ENCODE peak calls at places on chromosomes 13 and 19, in eight cellular contexts. C is stomach; J is Peyer's patch; B is breast epithelium; K is CD8-positive, alpha-beta T cell; U is foreskin fibroblast; G is thoracic aorta; V is epithelial cell of esophagus. T is an unnamed sample.

GRCh38 chr19:17091758-17092333 is 16.3 kb downstream of the MYO9B start:
- DNase-seq in J (peak), B (no peak), C (peak), V (no peak), G (no peak), K (no peak), U (no peak), T (no peak)

GRCh38 chr19:45171211-45171623 is 6.8 kb downstream of the TRAPPC6A start:
- DNase-seq in K (no peak), J (no peak), V (peak), G (no peak), C (no peak), U (no peak), B (no peak), T (no peak)

GRCh38 chr13:61765181-61765742 is 349.6 kb upstream of the PCDH20 start:
- DNase-seq in B (no peak), J (no peak), V (no peak), G (no peak), U (no peak), C (no peak), K (no peak), T (no peak)

GRCh38 chr19:1907563-1908363 is 2.6 kb downstream of the ADAT3 start:
- DNase-seq in U (no peak), B (no peak), K (no peak), G (no peak), J (peak), C (peak), V (peak), T (no peak)

GRCh38 chr13:94435604-94436226 is 43.8 kb downstream of the DCT start:
- DNase-seq in J (no peak), C (no peak), G (no peak), V (peak), K (no peak), B (no peak), U (peak), T (no peak)

GRCh38 chr19:6521718-6522646 is 8.8 kb upstream of the TNFSF9 start:
- DNase-seq in J (peak), C (peak), G (no peak), K (peak), V (no peak), B (no peak), U (no peak), T (no peak)

GRCh38 chr19:9883764-9884163 is 48.6 kb downstream of the PIN1 start:
- DNase-seq in B (no peak), V (no peak), G (no peak), J (no peak), U (no peak), C (no peak), K (no peak), T (no peak)

GRCh38 chr13:49240017-49240416 is 7.7 kb upstream of the CDADC1 start:
- DNase-seq in B (no peak), K (no peak), V (peak), U (peak), J (peak), C (no peak), G (no peak), T (no peak)

GRCh38 chr13:31765441-31765840 is 26.1 kb downstream of the RXFP2 start:
- DNase-seq in U (peak), G (no peak), J (no peak), B (no peak), V (no peak), C (no peak), K (no peak), T (no peak)

GRCh38 chr13:100734194-100734720 is 59.7 kb upstream of the TMTC4 start:
- DNase-seq in C (no peak), J (no peak), K (no peak), V (no peak), B (no peak), U (no peak), G (no peak), T (no peak)

GRCh38 chr19:35513975-35514809 is 743 bp upstream of the DMKN start:
- DNase-seq in V (peak), K (no peak), G (no peak), B (no peak), C (no peak), J (no peak), U (peak), T (no peak)

GRCh38 chr13:20489185-20489820 is 36.4 kb downstream of the CRYL1 start:
- DNase-seq in K (no peak), V (peak), G (no peak), U (no peak), B (no peak), C (peak), J (peak), T (no peak)

GRCh38 chr13:99464441-99464949 is 36.8 kb upstream of the TM9SF2 start:
- DNase-seq in V (no peak), U (peak), C (no peak), K (peak), J (no peak), B (no peak), G (no peak), T (no peak)

GRCh38 chr19:53431399-53432087 is at the start of gene ZNF761:
- DNase-seq in C (peak), B (peak), K (peak), G (peak), V (peak), U (peak), J (peak), T (peak)
- TF ChIP-seq CTCF in C (no peak), B (peak), K (peak), G (peak), V (peak), U (peak), J (peak), T (peak)

GRCh38 chr13:87680298-87680697 is 9.1 kb downstream of the SLITRK5 start:
- DNase-seq in U (no peak), B (no peak), J (no peak), K (no peak), C (no peak), G (no peak), V (peak), T (no peak)
- TF ChIP-seq CTCF in U (no peak), B (no peak), J (no peak), K (no peak), C (no peak), G (no peak), V (peak), T (no peak)

GRCh38 chr13:28659611-28659970 is 661 bp downstream of the POMP start:
- DNase-seq in V (peak), J (no peak), C (no peak), B (no peak), G (no peak), U (peak), K (no peak), T (no peak)
- TF ChIP-seq CTCF in V (peak), J (no peak), C (no peak), B (no peak), G (no peak), U (no peak), K (no peak), T (no peak)

DNA sequence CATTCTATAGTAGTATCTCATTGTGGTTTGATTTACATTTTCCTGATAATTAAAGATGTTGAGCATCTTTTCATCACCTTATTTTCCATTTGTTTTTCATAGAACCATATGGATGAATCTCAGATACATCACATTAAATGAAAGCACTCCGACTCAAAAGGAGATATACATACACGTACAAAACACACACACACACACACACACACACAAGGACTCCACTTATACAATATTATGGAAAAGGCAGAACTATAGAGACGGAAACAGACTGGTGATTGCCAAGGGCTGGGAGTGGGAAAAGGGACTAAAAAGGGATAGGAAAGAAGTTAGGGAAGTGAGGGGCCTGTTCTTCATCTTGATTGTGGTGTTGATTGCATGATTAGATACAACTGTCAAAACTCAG is 24.3 kb downstream of the ZNF585A start:
- DNase-seq in K (no peak), C (no peak), V (no peak), U (no peak), B (no peak), G (no peak), J (no peak), T (no peak)
- TF ChIP-seq CTCF in K (no peak), C (no peak), V (no peak), U (no peak), B (no peak), G (no peak), J (no peak), T (no peak)

DNA sequence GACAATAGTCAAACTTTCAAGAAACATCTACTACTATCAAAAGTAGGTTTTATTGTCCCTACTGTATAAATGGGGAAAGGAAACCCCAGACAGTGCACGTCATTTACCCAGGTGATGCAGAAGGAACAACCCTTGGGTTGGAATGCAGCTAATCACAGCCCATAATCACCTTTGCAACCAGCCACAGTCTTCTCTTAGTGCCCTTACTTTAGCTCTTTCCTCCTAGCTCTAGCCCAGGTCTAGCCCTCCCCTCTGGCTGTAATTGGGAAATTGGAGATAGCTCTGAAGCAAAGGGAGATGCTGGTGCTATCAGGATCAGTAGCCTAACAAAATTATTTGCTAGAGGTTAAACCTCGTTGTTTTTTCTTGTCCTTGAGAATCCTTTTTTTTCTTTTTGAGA is 25.5 kb upstream of the TSC22D1 start:
- DNase-seq in V (no peak), B (no peak), U (no peak), G (no peak), C (no peak), J (no peak), K (no peak), T (no peak)
- TF ChIP-seq CTCF in V (no peak), B (no peak), U (no peak), G (no peak), C (no peak), J (no peak), K (no peak), T (no peak)

DNA sequence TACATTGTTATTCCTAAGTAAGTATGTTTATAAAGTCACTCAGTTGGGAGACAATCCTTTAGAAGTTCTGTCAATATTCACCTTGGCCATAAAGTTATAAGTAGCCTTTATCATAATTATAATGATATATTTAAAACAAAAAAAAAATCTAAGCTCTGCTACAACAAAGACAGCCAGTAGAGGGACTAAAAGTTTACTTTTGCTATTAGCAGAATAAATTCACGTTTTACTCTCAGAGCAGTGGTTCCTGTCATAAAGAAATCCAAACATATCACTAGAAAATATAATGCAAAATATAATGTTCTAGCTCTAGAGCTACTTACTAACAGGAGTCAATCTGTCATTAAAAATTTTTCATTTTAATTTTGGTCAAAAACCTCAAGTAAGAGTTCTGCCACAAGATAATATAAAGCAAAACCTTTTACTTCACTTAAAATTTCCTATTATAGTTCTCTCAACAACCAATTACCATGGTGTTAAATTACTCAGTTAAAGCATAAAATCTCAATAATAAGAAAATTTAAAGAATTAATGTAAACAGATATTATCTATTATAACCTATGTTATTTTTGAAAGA is 17.7 kb downstream of the INTS6 start:
- DNase-seq in G (no peak), B (no peak), U (peak), C (no peak), J (no peak), K (no peak), V (peak), T (no peak)
- TF ChIP-seq CTCF in G (peak), B (peak), U (peak), C (no peak), J (peak), K (peak), V (peak), T (peak)

DNA sequence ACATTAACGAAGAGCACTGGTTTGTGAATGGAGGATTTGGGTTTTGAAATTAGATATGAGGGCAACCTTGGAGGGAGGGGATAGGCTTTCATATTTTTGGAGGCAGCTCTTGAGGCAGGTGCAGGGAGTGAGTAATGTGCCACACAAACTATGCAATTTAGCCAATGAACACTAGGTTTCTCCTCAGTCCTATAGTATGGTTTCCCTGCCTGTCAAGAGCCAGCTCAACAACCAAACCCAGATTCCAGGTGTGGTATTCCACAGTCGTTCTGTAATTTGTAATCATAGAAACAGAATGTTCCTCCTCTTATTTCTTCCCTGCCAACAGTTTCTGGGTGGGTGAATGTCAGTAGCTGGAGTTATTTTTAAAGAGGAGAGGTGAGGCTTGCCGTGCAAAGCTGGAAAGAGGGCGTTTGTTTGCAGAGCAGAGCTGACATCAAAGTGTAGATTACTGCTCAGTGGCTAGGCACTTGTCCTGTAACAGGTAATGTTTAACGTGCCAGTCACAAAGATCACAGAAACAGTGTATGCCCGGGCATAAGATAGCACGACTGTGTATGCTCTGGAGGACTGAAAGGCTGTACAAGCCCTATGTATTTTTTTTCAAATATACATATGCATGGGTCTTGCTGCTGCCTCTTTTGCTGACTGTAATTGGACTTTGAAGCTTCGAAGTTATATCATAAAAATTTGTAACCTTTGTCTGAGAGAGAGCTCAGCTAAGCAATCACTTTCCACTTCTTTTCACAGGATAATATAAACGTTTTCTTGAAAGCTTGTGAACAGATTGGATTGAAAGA is 124.3 kb downstream of the LMO7 start:
- DNase-seq in V (peak), K (peak), U (no peak), C (peak), B (no peak), J (peak), G (no peak), T (no peak)
- TF ChIP-seq CTCF in V (peak), K (peak), U (no peak), C (no peak), B (no peak), J (peak), G (no peak), T (no peak)

T was measured in mesothelial cell of epicardium.